ENCODE peak calls at places on chromosomes 12 and 14, in ten cellular contexts. Y is stimulated activated CD4-positive, alpha-beta T cell treated with anti-CD3 and anti-CD28 coated beads, Interleukin-12 subunit alpha, Interleukin-12 subunit beta, amount 100 ng/mL, for 4 hours; C is RCC 7860; J is transverse colon; X is choroid plexus epithelial cell; H is sigmoid colon; W is pancreas; Q is fibroblast of the conjunctiva; B is NCI-H1417; M is NCI-H345. E is an unnamed sample.

GRCh38 chr12:77324416-77324762 is 259.0 kb upstream of the E2F7 start:
- DNase-seq in Y (no peak), C (no peak), J (no peak), X (no peak), H (no peak), W (no peak), Q (no peak), B (no peak), M (no peak), E (no peak)

GRCh38 chr12:44158746-44159145 is 322.9 kb downstream of the TMEM117 start:
- DNase-seq in Y (no peak), C (no peak), J (no peak), X (no peak), H (no peak), W (no peak), Q (no peak), B (no peak), M (no peak), E (no peak)

GRCh38 chr12:16726879-16727278 is 120.9 kb upstream of the LMO3 start:
- DNase-seq in Y (no peak), C (no peak), J (no peak), X (peak; percentile 16), H (no peak), W (no peak), Q (no peak), B (no peak), M (no peak), E (no peak)

GRCh38 chr12:30985814-30986452 is 59.4 kb downstream of the TSPAN11 start:
- DNase-seq in Y (peak; percentile 8), C (peak; percentile 35), J (peak; percentile 23), X (peak; percentile 78), H (no peak), W (no peak), Q (peak; percentile 40), B (peak; percentile 73), M (peak; percentile 53), E (no peak)

GRCh38 chr12:126480396-126480795 is 1415.2 kb downstream of the AACS start:
- DNase-seq in Y (no peak), C (no peak), J (no peak), X (no peak), H (no peak), W (no peak), Q (no peak), B (no peak), M (no peak), E (no peak)

GRCh38 chr12:53221203-53222076 is 10.6 kb downstream of the RARG start:
- DNase-seq in Y (peak; percentile 41), C (peak; percentile 22), J (peak; percentile 82), X (peak; percentile 58), H (peak; percentile 85), W (peak; percentile 92), Q (no peak), B (peak; percentile 24), M (peak; percentile 55), E (peak; percentile 92)

GRCh38 chr14:99899578-99900178 is 106.5 kb downstream of the EML1 start:
- DNase-seq in Y (no peak), C (peak; percentile 8), J (no peak), X (peak; percentile 66), H (no peak), W (no peak), Q (no peak), B (peak; percentile 13), M (no peak), E (no peak)

GRCh38 chr12:52896190-52897100 is 8.4 kb downstream of the KRT8 start:
- DNase-seq in Y (no peak), C (no peak), J (peak; percentile 72), X (no peak), H (no peak), W (no peak), Q (no peak), B (no peak), M (peak; percentile 32), E (no peak)

GRCh38 chr14:34081576-34082136 is 130.8 kb upstream of the EGLN3 start:
- DNase-seq in Y (no peak), C (peak; percentile 67), J (no peak), X (peak; percentile 74), H (no peak), W (no peak), Q (no peak), B (no peak), M (peak; percentile 25), E (no peak)

GRCh38 chr12:10968765-10969456 is 17.8 kb downstream of the TAS2R50 start:
- DNase-seq in Y (no peak), C (no peak), J (no peak), X (peak; percentile 77), H (no peak), W (no peak), Q (peak; percentile 78), B (no peak), M (no peak), E (peak; percentile 76)

GRCh38 chr14:20215196-20215595 is 8.3 kb upstream of the OR11H6 start:
- DNase-seq in Y (no peak), C (no peak), J (no peak), X (peak; percentile 1), H (no peak), W (no peak), Q (no peak), B (no peak), M (no peak), E (no peak)

GRCh38 chr12:94740601-94741362 is 90.4 kb upstream of the TMCC3 start:
- DNase-seq in Y (no peak), C (no peak), J (no peak), X (no peak), H (no peak), W (no peak), Q (no peak), B (no peak), M (no peak), E (no peak)

GRCh38 chr14:94373708-94374107 is 14.7 kb downstream of the SERPINA1 start:
- DNase-seq in Y (no peak), C (peak; percentile 94), J (no peak), X (peak; percentile 95), H (peak; percentile 73), W (no peak), Q (peak; percentile 78), B (no peak), M (no peak), E (no peak)

GRCh38 chr12:80936642-80937390 is 918 bp downstream of the LIN7A start:
- DNase-seq in Y (no peak), C (peak; percentile 5), J (peak; percentile 51), X (peak; percentile 28), H (peak; percentile 69), W (peak; percentile 80), Q (no peak), B (peak; percentile 75), M (peak; percentile 60), E (peak; percentile 81)

GRCh38 chr12:56679834-56680575 is 8.1 kb downstream of the PTGES3 start:
- DNase-seq in Y (no peak), C (no peak), J (no peak), X (no peak), H (no peak), W (no peak), Q (no peak), B (no peak), M (no peak), E (peak; percentile 25)